ENCODE peak calls at places on chromosomes 1 and 21, in seven cellular contexts. N is foreskin fibroblast; B is GM10248; Y is activated CD4-positive, alpha-beta T cell treated with anti-CD3 and anti-CD28 coated beads, Interleukin-2, amount 50 U/mL, for 1 hour; H is right lobe of liver; C is NCI-H524; V is T-helper 2 cell. F is an unnamed sample.

GRCh38 chr1:162872981-162873380 is 12.0 kb upstream of the CCDC190 start:
- DNase-seq in C (no peak), Y (no peak), N (no peak), V (no peak), H (no peak), B (no peak), F (no peak)

GRCh38 chr1:245537992-245538391 is 383.2 kb downstream of the KIF26B start:
- DNase-seq in C (no peak), H (no peak), B (no peak), N (peak), Y (no peak), V (no peak), F (no peak)

GRCh38 chr1:105004515-105004914 is 1254.8 kb downstream of the AMY1C start:
- DNase-seq in Y (no peak), H (no peak), C (no peak), V (no peak), N (no peak), B (no peak), F (no peak)

GRCh38 chr1:61079898-61080336 is 2.4 kb upstream of the NFIA start:
- DNase-seq in B (no peak), C (peak), N (peak), V (no peak), Y (no peak), H (peak), F (peak)

GRCh38 chr1:38046884-38047602 is 450 bp upstream of the POU3F1 start:
- DNase-seq in V (peak), Y (peak), C (peak), B (peak), H (peak), N (peak), F (peak)

GRCh38 chr21:25039461-25040380 is 567.6 kb downstream of the MRPL39 start:
- DNase-seq in N (no peak), B (peak), Y (no peak), H (no peak), V (no peak), C (peak), F (no peak)

GRCh38 chr1:10663668-10664035 is 132.8 kb downstream of the CASZ1 start:
- DNase-seq in V (no peak), Y (no peak), C (peak), B (no peak), H (peak), N (peak), F (peak)

GRCh38 chr1:21335750-21336168 is 45.5 kb upstream of the ECE1 start:
- DNase-seq in B (no peak), N (no peak), C (peak), V (no peak), Y (no peak), H (no peak), F (no peak)

GRCh38 chr1:71074681-71075080 is 6.2 kb downstream of the ZRANB2 start:
- DNase-seq in C (no peak), V (no peak), N (no peak), H (no peak), B (no peak), Y (no peak), F (no peak)

GRCh38 chr1:145887631-145888030 is 2.0 kb upstream of the ANKRD35 start:
- DNase-seq in H (no peak), B (no peak), C (no peak), Y (no peak), V (no peak), N (no peak), F (no peak)

GRCh38 chr1:90850181-90850924 is 133.3 kb upstream of the BARHL2 start:
- DNase-seq in C (peak), H (no peak), V (no peak), B (no peak), N (peak), Y (no peak), F (no peak)

GRCh38 chr1:243890576-243890975 is 40.5 kb upstream of the AKT3 start:
- DNase-seq in H (no peak), N (peak), Y (no peak), C (peak), V (no peak), B (no peak), F (no peak)

GRCh38 chr1:24944318-24944717 is 14.2 kb upstream of the RUNX3 start:
- DNase-seq in B (no peak), V (no peak), H (no peak), N (no peak), Y (no peak), C (no peak), F (no peak)

GRCh38 chr1:9985001-9985400 is 12.0 kb upstream of the RBP7 start:
- DNase-seq in H (no peak), Y (no peak), N (no peak), V (no peak), B (no peak), C (no peak), F (no peak)

GRCh38 chr1:201042663-201043461 is 19.3 kb upstream of the KIF21B start:
- DNase-seq in H (peak), N (peak), B (peak), V (peak), C (peak), Y (peak), F (no peak)

GRCh38 chr1:25504706-25505560 is 38.5 kb upstream of the LDLRAP1 start:
- DNase-seq in Y (no peak), H (no peak), V (no peak), N (no peak), C (no peak), B (no peak), F (no peak)

GRCh38 chr1:234782821-234783220 is 172.8 kb upstream of the IRF2BP2 start:
- DNase-seq in V (no peak), C (no peak), B (no peak), Y (no peak), H (no peak), N (peak), F (no peak)

GRCh38 chr1:240306673-240307072 is 215.0 kb downstream of the FMN2 start:
- DNase-seq in B (no peak), C (no peak), N (peak), Y (no peak), H (no peak), V (no peak), F (no peak)

GRCh38 chr1:31625180-31625514 is 7.7 kb downstream of the HCRTR1 start:
- DNase-seq in H (no peak), N (no peak), Y (no peak), B (no peak), V (no peak), C (no peak), F (no peak)

GRCh38 chr1:209839875-209840491 is 12.2 kb downstream of the UTP25 start:
- DNase-seq in C (no peak), N (peak), Y (no peak), V (no peak), H (no peak), B (no peak), F (no peak)

GRCh38 chr1:201448981-201449380 is 20.0 kb downstream of the PHLDA3 start:
- DNase-seq in Y (no peak), B (no peak), C (no peak), V (no peak), H (no peak), N (no peak), F (no peak)